ENCODE peak calls at places on chromosomes 7 and 10, in six cellular contexts. J is neuronal stem cell, K is mesenchymal stem cell, W is H9, I is trophoblast cell, B is IMR-90. G is an unnamed sample.

GRCh38 chr7:70361821-70362220 is 763.5 kb downstream of the AUTS2 start:
- DNase-seq in J (no peak), K (no peak), W (no peak), I (no peak), B (no peak), G (no peak)

GRCh38 chr7:80905334-80905733 is 13.5 kb downstream of the SEMA3C start:
- DNase-seq in J (no peak), K (no peak), W (no peak), I (peak), B (no peak), G (no peak)

GRCh38 chr10:45446858-45447257 is 72.8 kb downstream of the ALOX5 start:
- DNase-seq in J (no peak), K (no peak), W (no peak), I (no peak), B (no peak), G (no peak)

GRCh38 chr7:22980422-22980821 is 33.5 kb downstream of the HYCC1 start:
- DNase-seq in J (no peak), K (peak), W (no peak), I (peak), B (peak), G (no peak)

GRCh38 chr10:112082134-112082533 is 101.4 kb downstream of the GPAM start:
- DNase-seq in J (no peak), K (no peak), W (no peak), I (no peak), B (no peak), G (no peak)

GRCh38 chr7:93159490-93159889 is 11.3 kb upstream of the SAMD9L start:
- DNase-seq in J (no peak), K (peak), W (no peak), I (no peak), B (peak), G (no peak)

GRCh38 chr10:113557389-113558321 is 4.8 kb downstream of the HABP2 start:
- DNase-seq in J (no peak), K (no peak), W (peak), I (peak), B (no peak), G (peak)

GRCh38 chr7:13852281-13852968 is 137.0 kb downstream of the ETV1 start:
- DNase-seq in J (no peak), K (peak), W (no peak), I (no peak), B (no peak), G (no peak)

GRCh38 chr10:43204943-43205671 is 61.8 kb downstream of the RASGEF1A start:
- DNase-seq in J (peak), K (peak), W (peak), I (peak), B (peak), G (no peak)

GRCh38 chr7:91883676-91884362 is 3.3 kb upstream of the MTERF1 start:
- DNase-seq in J (no peak), K (peak), W (no peak), I (no peak), B (no peak), G (no peak)

GRCh38 chr7:98334077-98334476 is 52.6 kb downstream of the BRI3 start:
- DNase-seq in J (no peak), K (no peak), W (no peak), I (no peak), B (no peak), G (no peak)

GRCh38 chr7:351256-351655 is 61.3 kb downstream of the FOXL3 start:
- DNase-seq in J (no peak), K (no peak), W (no peak), I (no peak), B (no peak), G (no peak)

GRCh38 chr7:123979876-123980275 is 53.0 kb downstream of the TMEM229A start:
- DNase-seq in J (no peak), K (peak), W (no peak), I (peak), B (no peak), G (no peak)

GRCh38 chr10:24891823-24892222 is 60.6 kb downstream of the PRTFDC1 start:
- DNase-seq in J (no peak), K (no peak), W (no peak), I (no peak), B (peak), G (no peak)

GRCh38 chr7:154950992-154951391 is 51.9 kb downstream of the PAXIP1 start:
- DNase-seq in J (no peak), K (no peak), W (no peak), I (no peak), B (no peak), G (no peak)

GRCh38 chr7:11775401-11775800 is 56.6 kb downstream of the THSD7A start:
- DNase-seq in J (no peak), K (no peak), W (no peak), I (no peak), B (no peak), G (no peak)

GRCh38 chr7:36116347-36117200 is 36.5 kb upstream of the EEPD1 start:
- DNase-seq in J (no peak), K (no peak), W (no peak), I (no peak), B (no peak), G (no peak)

GRCh38 chr10:71832967-71833366 is 18.1 kb downstream of the PSAP start:
- DNase-seq in J (no peak), K (no peak), W (no peak), I (no peak), B (no peak), G (no peak)

GRCh38 chr7:87082675-87083074 is 23.2 kb upstream of the ELAPOR2 start:
- DNase-seq in J (no peak), K (no peak), W (no peak), I (no peak), B (no peak), G (no peak)

GRCh38 chr10:128316925-128317324 is 190.7 kb upstream of the MKI67 start:
- DNase-seq in J (no peak), K (no peak), W (no peak), I (no peak), B (no peak), G (no peak)

GRCh38 chr7:44286618-44287487 is 38.5 kb downstream of the CAMK2B start:
- DNase-seq in J (no peak), K (no peak), W (peak), I (no peak), B (no peak), G (peak)

GRCh38 chr7:48617988-48618387 is 306.4 kb upstream of the CDC14C start:
- DNase-seq in J (no peak), K (no peak), W (no peak), I (no peak), B (no peak), G (no peak)

GRCh38 chr10:101859530-101859929 is 15.9 kb upstream of the KCNIP2 start:
- DNase-seq in J (no peak), K (no peak), W (no peak), I (no peak), B (no peak), G (no peak)
- H3K14ac ChIP-seq in J (no peak), K (no peak), W (no peak), I (no peak), B (no peak), G (no peak)

GRCh38 chr7:108283252-108283651 is 153.1 kb upstream of the LAMB4 start:
- DNase-seq in J (no peak), K (no peak), W (no peak), I (no peak), B (no peak), G (no peak)
- H3K14ac ChIP-seq in J (no peak), K (no peak), W (no peak), I (no peak), B (no peak), G (no peak)

GRCh38 chr10:100553929-100554328 is 18.2 kb downstream of the HIF1AN start:
- DNase-seq in J (no peak), K (no peak), W (no peak), I (no peak), B (no peak), G (no peak)
- H3K14ac ChIP-seq in J (no peak), K (no peak), W (no peak), I (no peak), B (no peak), G (no peak)

GRCh38 chr10:77771851-77772250 is 134.2 kb upstream of the KCNMA1 start:
- DNase-seq in J (no peak), K (no peak), W (no peak), I (no peak), B (no peak), G (no peak)
- H3K14ac ChIP-seq in J (no peak), K (no peak), W (no peak), I (no peak), B (no peak), G (no peak)

DNA sequence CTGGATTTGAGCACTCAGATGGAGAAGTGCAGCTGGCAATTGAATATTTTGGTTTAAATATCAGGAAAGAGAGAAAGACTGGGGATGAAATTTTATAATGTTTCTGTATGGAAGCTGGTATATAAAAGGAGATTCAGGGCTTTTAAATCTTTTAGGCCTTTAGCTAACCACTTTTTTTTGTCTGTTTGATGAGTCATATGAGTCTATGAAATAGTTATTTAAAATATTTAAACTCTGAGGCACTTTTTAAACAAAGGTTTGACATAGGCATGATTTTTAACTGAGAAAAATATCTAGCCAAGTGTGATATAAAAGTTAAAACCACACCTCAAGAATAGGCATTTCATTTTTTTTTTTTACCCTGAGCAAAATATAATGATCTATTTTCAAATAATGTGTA is 944.3 kb downstream of the GATA3 start:
- DNase-seq in J (no peak), K (no peak), W (no peak), I (no peak), B (no peak), G (no peak)
- H3K14ac ChIP-seq in J (no peak), K (no peak), W (no peak), I (no peak), B (no peak), G (no peak)

DNA sequence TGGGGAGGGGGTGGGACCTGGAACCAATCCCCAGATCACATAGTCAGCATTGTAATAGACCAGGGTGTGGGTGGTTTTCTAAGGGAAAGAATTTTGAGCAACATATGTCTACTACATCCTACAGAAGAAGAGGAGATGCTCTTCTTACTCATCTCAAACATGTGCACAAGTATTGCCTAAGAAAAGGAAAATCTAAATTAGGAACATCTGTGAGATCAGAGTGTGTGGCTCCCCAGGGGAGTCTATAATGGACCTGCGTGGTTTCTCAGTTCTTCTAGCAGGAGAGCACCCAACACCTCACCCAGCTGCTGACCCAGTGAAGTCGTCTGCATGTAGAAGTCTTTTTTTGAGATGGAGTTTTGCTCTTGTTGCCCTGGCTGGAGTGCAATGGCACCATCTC is 148.8 kb downstream of the CCDC3 start:
- DNase-seq in J (no peak), K (no peak), W (no peak), I (no peak), B (no peak), G (no peak)
- H3K14ac ChIP-seq in J (no peak), K (no peak), W (no peak), I (no peak), B (no peak), G (no peak)

GRCh38 chr7:79806161-79806734 is 328.4 kb upstream of the GNAI1 start:
- DNase-seq in J (no peak), K (peak), W (no peak), I (no peak), B (peak), G (no peak)
- H3K14ac ChIP-seq in J (no peak), K (no peak), W (no peak), I (no peak), B (no peak), G (no peak)

GRCh38 chr7:1562126-1562525 is 6.1 kb upstream of the TMEM184A start:
- DNase-seq in J (no peak), K (no peak), W (no peak), I (no peak), B (no peak), G (no peak)
- H3K14ac ChIP-seq in J (no peak), K (peak), W (no peak), I (no peak), B (no peak), G (no peak)

G was measured in H1.